ENCODE peak calls at places on chromosome 11, in four cellular contexts. M is cardiac muscle cell, R is progenitor cell of endocrine pancreas, O is endothelial cell. Q is an unnamed sample.

GRCh38 chr11:46520971-46521745 is 72.7 kb downstream of the AMBRA1 start:
- DNase-seq in R (no peak), O (no peak), M (peak; percentile 59), Q (no peak)

GRCh38 chr11:128328955-128329551 is 258.3 kb downstream of the ETS1 start:
- DNase-seq in R (no peak), M (peak; percentile 59), O (no peak), Q (no peak)

GRCh38 chr11:113957016-113957415 is 17.9 kb upstream of the HTR3A start:
- DNase-seq in M (no peak), O (no peak), R (no peak), Q (no peak)

GRCh38 chr11:119372260-119373058 is 9.0 kb downstream of the USP2 start:
- DNase-seq in O (no peak), M (no peak), R (no peak), Q (no peak)

GRCh38 chr11:122809861-122810260 is 28.4 kb upstream of the CRTAM start:
- DNase-seq in O (no peak), M (no peak), R (no peak), Q (no peak)

GRCh38 chr11:108685419-108686161 is 20.7 kb downstream of the DDX10 start:
- DNase-seq in O (no peak), M (no peak), R (no peak), Q (no peak)

GRCh38 chr11:118086913-118087768 is at the start of gene SMIM35:
- DNase-seq in O (no peak), M (no peak), R (no peak), Q (no peak)

GRCh38 chr11:93585758-93586157 is 42.6 kb upstream of the SMCO4 start:
- DNase-seq in M (peak; percentile 78), O (no peak), R (no peak), Q (no peak)

GRCh38 chr11:57648791-57649735 is 649 bp downstream of the YPEL4 start:
- DNase-seq in M (peak; percentile 56), O (no peak), R (no peak), Q (no peak)

GRCh38 chr11:11708256-11708655 is 86.5 kb upstream of the GALNT18 start:
- DNase-seq in O (no peak), R (no peak), M (no peak), Q (no peak)

GRCh38 chr11:120756931-120757330 is 245.4 kb downstream of the GRIK4 start:
- DNase-seq in R (no peak), O (no peak), M (no peak), Q (no peak)

GRCh38 chr11:116581349-116581748 is 191.4 kb downstream of the BUD13 start:
- DNase-seq in M (no peak), R (no peak), O (no peak), Q (no peak)

GRCh38 chr11:116578971-116579687 is 193.7 kb downstream of the BUD13 start:
- DNase-seq in M (peak; percentile 14), R (no peak), O (no peak), Q (no peak)

GRCh38 chr11:116582621-116583020 is 190.2 kb downstream of the BUD13 start:
- DNase-seq in O (no peak), M (no peak), R (no peak), Q (no peak)

GRCh38 chr11:116580828-116581227 is 192.0 kb downstream of the BUD13 start:
- DNase-seq in O (peak; percentile 15), R (no peak), M (no peak), Q (no peak)

GRCh38 chr11:116579857-116580727 is 192.7 kb downstream of the BUD13 start:
- DNase-seq in O (no peak), M (no peak), R (no peak), Q (no peak)
- TF ChIP-seq CTCF in O (no peak), M (no peak), R (no peak), Q (no peak)

GRCh38 chr11:64656797-64657196 is 65.8 kb downstream of the SLC22A12 start:
- DNase-seq in M (peak; percentile 13), R (no peak), O (peak; percentile 51), Q (no peak)
- TF ChIP-seq CTCF in M (peak; percentile 22), R (peak; percentile 55), O (no peak), Q (no peak)

DNA sequence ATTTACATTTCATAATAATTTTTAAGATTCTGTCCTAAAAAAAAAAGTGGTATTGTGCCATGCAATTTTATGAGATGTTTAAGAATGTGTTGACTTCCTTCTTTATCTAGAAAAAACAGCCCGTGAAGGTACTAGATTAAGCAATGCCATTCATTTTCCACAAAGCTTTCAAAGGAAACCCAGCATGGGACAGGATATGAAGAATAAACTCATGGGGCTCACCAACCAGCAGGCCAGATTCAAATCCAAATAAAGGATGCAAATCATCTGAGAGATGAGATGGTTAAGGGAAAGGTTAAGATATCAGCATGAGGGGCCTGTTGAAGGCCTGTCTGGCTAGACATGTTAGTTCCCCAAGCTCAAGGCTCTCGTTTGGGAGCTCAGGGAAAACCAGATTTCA is 199.1 kb downstream of the SWAP70 start:
- DNase-seq in M (peak; percentile 50), R (no peak), O (peak; percentile 3), Q (no peak)
- TF ChIP-seq CTCF in M (no peak), R (no peak), O (no peak), Q (no peak)

DNA sequence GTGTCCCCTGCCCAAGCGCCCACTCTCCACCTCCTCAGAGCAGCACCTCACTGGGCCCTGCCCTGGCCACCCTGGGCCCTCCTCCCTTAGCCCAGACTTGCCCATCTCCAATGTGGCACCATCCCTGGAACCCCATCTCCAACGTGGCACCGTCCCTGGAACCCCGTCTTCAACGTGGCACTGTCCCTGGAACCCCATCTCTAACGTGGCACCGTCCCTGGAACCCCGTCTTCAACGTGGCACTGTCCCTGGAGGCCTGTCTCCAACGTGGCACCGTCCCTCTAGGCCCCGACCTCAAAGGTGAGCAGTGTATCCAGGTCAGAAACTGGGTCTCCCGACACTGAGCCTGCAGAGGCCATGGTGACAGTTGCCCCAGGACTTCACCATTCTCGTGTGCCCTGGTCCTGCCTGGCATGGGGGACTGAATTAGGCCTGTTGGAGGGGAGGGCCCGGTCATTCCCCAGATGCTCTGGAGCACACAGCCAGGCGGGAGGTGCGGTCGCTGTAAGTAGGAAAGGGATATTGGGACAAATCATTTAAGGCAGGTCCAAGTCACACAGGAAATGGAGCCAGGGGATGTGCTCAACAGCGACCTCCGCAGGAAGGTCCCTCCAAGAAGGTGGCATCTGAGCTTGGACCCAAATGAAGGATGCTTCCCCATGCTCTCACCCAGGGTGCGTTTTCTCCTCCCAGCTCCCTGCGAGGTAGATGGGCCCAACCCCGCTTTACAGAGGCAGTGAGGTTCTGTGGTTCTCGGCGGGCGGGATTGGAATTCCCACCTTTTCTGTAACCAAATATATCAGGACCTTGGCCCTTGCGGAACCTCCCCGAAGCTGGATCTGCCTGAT is 2.4 kb upstream of the CTSD start:
- DNase-seq in R (no peak), O (no peak), M (no peak), Q (no peak)
- TF ChIP-seq CTCF in R (peak; percentile 24), O (peak; percentile 22), M (peak; percentile 3), Q (no peak)

DNA sequence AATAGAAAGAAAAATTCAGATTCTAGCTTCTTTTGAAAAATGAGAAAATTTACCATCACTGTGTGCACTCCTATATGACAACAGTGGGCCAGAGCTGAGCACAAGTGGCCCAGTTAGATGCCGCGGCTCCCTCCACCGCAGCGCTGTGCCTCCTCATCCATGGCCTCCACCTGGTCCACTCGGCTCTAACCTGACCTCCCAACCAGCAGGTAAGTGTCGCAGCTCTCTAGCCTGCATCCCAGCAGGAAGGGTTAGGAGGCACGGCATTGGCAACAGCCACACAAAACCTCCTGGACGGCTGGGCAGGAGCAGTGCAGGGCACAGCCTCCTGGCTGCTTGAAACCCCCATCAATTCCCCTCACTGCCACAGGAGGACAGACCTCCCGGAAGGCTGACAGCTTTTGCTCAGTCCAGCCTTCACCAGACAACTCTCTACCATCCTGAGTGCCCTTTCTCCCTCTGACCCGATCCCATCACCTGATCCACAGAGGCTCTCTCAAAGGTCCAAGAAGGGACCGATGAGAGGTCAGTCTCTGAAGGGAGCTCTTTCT is 76.1 kb downstream of the RPL27A start:
- DNase-seq in O (no peak), M (no peak), R (no peak), Q (no peak)
- TF ChIP-seq CTCF in O (no peak), M (no peak), R (no peak), Q (no peak)

DNA sequence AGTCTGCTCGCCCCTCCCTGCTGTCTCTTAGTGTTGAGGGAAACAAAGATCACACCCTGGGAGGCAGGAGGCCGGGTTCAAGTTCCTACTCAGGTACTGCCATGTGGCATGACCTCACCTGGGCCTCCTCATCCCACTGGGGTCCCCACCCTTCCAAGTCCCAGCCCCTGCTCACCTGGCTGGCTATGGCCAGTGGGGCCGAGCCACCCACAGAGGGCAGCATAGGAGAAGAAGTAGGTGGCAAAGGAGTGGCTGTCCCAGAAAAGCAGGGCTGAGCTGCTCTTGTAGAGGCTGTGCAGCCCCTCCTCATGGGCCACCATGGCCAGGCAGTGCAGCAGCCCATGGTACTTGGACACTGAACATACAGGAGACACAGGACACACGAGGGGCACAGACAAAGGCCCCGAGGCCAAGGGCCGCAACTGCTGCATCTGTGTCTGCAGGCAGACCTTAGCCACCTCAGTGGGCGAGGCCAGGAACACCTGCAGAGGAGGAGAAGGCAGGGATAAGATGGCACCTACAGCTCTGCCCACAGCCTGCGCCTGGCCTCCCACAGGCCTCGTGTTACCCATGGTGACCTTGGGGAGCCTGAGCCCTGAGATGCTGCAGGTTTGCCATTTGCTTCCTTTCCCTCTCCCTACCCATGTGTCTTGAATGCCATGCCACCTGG is 50.6 kb upstream of the MPEG1 start:
- DNase-seq in M (no peak), O (peak; percentile 17), R (no peak), Q (no peak)
- TF ChIP-seq CTCF in M (no peak), O (no peak), R (peak; percentile 42), Q (no peak)

Q was measured in omental fat pad.